ENCODE peak calls at places on chromosomes 1 and 21, in nine cellular contexts. One of them, this sample, is unnamed.

GRCh38 chr1:14921057-14921456 is 232.5 kb upstream of the TMEM51 start:
- DNase-seq in Calu3: no peak
- DNase-seq in sigmoid colon: no peak
- DNase-seq in amniotic epithelial cell: no peak
- DNase-seq in T-helper 2 cell: no peak
- DNase-seq in cardiac muscle cell: peak
- DNase-seq in fibroblast of lung: peak
- DNase-seq in NCI-H1092: no peak
- DNase-seq in neural crest cell: no peak
- DNase-seq in this sample: no peak

GRCh38 chr1:152112101-152112884 is 3.0 kb downstream of the TCHH start:
- DNase-seq in T-helper 2 cell: no peak
- DNase-seq in fibroblast of lung: peak
- DNase-seq in sigmoid colon: no peak
- DNase-seq in amniotic epithelial cell: no peak
- DNase-seq in cardiac muscle cell: peak
- DNase-seq in Calu3: no peak
- DNase-seq in neural crest cell: no peak
- DNase-seq in NCI-H1092: no peak
- DNase-seq in this sample: no peak

GRCh38 chr1:20574686-20575543 is 14.0 kb upstream of the CDA start:
- DNase-seq in amniotic epithelial cell: peak
- DNase-seq in NCI-H1092: peak
- DNase-seq in Calu3: peak
- DNase-seq in sigmoid colon: peak
- DNase-seq in fibroblast of lung: peak
- DNase-seq in T-helper 2 cell: no peak
- DNase-seq in neural crest cell: peak
- DNase-seq in cardiac muscle cell: peak
- DNase-seq in this sample: peak

GRCh38 chr1:53511323-53511932 is 52.2 kb downstream of the DMRTB1 start:
- DNase-seq in T-helper 2 cell: no peak
- DNase-seq in NCI-H1092: no peak
- DNase-seq in Calu3: no peak
- DNase-seq in cardiac muscle cell: no peak
- DNase-seq in neural crest cell: no peak
- DNase-seq in amniotic epithelial cell: no peak
- DNase-seq in sigmoid colon: no peak
- DNase-seq in fibroblast of lung: no peak
- DNase-seq in this sample: no peak

GRCh38 chr1:231951399-231951798 is 324.8 kb downstream of the DISC1 start:
- DNase-seq in Calu3: no peak
- DNase-seq in amniotic epithelial cell: no peak
- DNase-seq in neural crest cell: no peak
- DNase-seq in cardiac muscle cell: no peak
- DNase-seq in sigmoid colon: no peak
- DNase-seq in NCI-H1092: no peak
- DNase-seq in fibroblast of lung: no peak
- DNase-seq in T-helper 2 cell: no peak
- DNase-seq in this sample: no peak

GRCh38 chr1:118947790-118948189 is 40.4 kb downstream of the TBX15 start:
- DNase-seq in cardiac muscle cell: peak
- DNase-seq in sigmoid colon: no peak
- DNase-seq in T-helper 2 cell: no peak
- DNase-seq in neural crest cell: no peak
- DNase-seq in Calu3: no peak
- DNase-seq in NCI-H1092: no peak
- DNase-seq in fibroblast of lung: peak
- DNase-seq in amniotic epithelial cell: peak
- DNase-seq in this sample: no peak

GRCh38 chr1:109241344-109241743 is 8.0 kb upstream of the CELSR2 start:
- DNase-seq in sigmoid colon: peak
- DNase-seq in fibroblast of lung: peak
- DNase-seq in NCI-H1092: no peak
- DNase-seq in neural crest cell: no peak
- DNase-seq in amniotic epithelial cell: no peak
- DNase-seq in T-helper 2 cell: no peak
- DNase-seq in cardiac muscle cell: peak
- DNase-seq in Calu3: no peak
- DNase-seq in this sample: no peak

GRCh38 chr1:174469052-174469451 is 21.3 kb downstream of the GPR52 start:
- DNase-seq in sigmoid colon: no peak
- DNase-seq in Calu3: no peak
- DNase-seq in neural crest cell: no peak
- DNase-seq in T-helper 2 cell: no peak
- DNase-seq in NCI-H1092: no peak
- DNase-seq in cardiac muscle cell: no peak
- DNase-seq in amniotic epithelial cell: no peak
- DNase-seq in fibroblast of lung: no peak
- DNase-seq in this sample: no peak

GRCh38 chr1:205976708-205977107 is 26.5 kb downstream of the RAB7B start:
- DNase-seq in amniotic epithelial cell: peak
- DNase-seq in fibroblast of lung: peak
- DNase-seq in sigmoid colon: peak
- DNase-seq in Calu3: no peak
- DNase-seq in neural crest cell: no peak
- DNase-seq in cardiac muscle cell: no peak
- DNase-seq in NCI-H1092: peak
- DNase-seq in T-helper 2 cell: no peak
- DNase-seq in this sample: no peak

GRCh38 chr1:229388876-229389580 is 44.9 kb downstream of the ACTA1 start:
- DNase-seq in amniotic epithelial cell: no peak
- DNase-seq in Calu3: no peak
- DNase-seq in neural crest cell: no peak
- DNase-seq in NCI-H1092: no peak
- DNase-seq in cardiac muscle cell: no peak
- DNase-seq in sigmoid colon: no peak
- DNase-seq in T-helper 2 cell: no peak
- DNase-seq in fibroblast of lung: peak
- DNase-seq in this sample: no peak

GRCh38 chr21:42939581-42940413 is 14.4 kb upstream of the ERVH48-1 start:
- DNase-seq in cardiac muscle cell: peak
- DNase-seq in neural crest cell: no peak
- DNase-seq in NCI-H1092: no peak
- DNase-seq in fibroblast of lung: peak
- DNase-seq in amniotic epithelial cell: peak
- DNase-seq in Calu3: peak
- DNase-seq in sigmoid colon: peak
- DNase-seq in T-helper 2 cell: no peak
- DNase-seq in this sample: no peak

GRCh38 chr1:54218883-54219687 is 19.1 kb downstream of the MRPL37 start:
- DNase-seq in sigmoid colon: no peak
- DNase-seq in Calu3: no peak
- DNase-seq in fibroblast of lung: peak
- DNase-seq in amniotic epithelial cell: no peak
- DNase-seq in neural crest cell: no peak
- DNase-seq in T-helper 2 cell: no peak
- DNase-seq in NCI-H1092: no peak
- DNase-seq in cardiac muscle cell: peak
- DNase-seq in this sample: no peak

GRCh38 chr1:231326248-231326647 is 11.4 kb downstream of the EXOC8 start:
- DNase-seq in fibroblast of lung: no peak
- DNase-seq in Calu3: no peak
- DNase-seq in neural crest cell: no peak
- DNase-seq in T-helper 2 cell: no peak
- DNase-seq in sigmoid colon: no peak
- DNase-seq in cardiac muscle cell: no peak
- DNase-seq in amniotic epithelial cell: no peak
- DNase-seq in NCI-H1092: no peak
- DNase-seq in this sample: no peak

GRCh38 chr1:84402060-84402459 is 3.8 kb downstream of the DNASE2B start:
- DNase-seq in sigmoid colon: no peak
- DNase-seq in amniotic epithelial cell: no peak
- DNase-seq in Calu3: no peak
- DNase-seq in T-helper 2 cell: no peak
- DNase-seq in neural crest cell: no peak
- DNase-seq in cardiac muscle cell: no peak
- DNase-seq in NCI-H1092: no peak
- DNase-seq in fibroblast of lung: peak
- DNase-seq in this sample: no peak